ENCODE peak calls at places on chromosomes 4 and X, in ten cellular contexts. A is Caco-2; E is CD4-positive, alpha-beta memory T cell; Y is left ventricle myocardium inferior; G is heart right ventricle; D is aorta; C is colonic mucosa; N is endothelial cell of umbilical vein; B is esophagus squamous epithelium; H is esophagus muscularis mucosa. T is an unnamed sample. For H3K9me3, H3K4me1 and H3K27me3, the result is how much of the 10 kb centered on the place peaks cover.

GRCh38 chr4:159540501-159540900 is 437.6 kb downstream of the RAPGEF2 start:
- DNase-seq in D (no peak), G (no peak), C (no peak), N (no peak), Y (no peak), H (no peak), B (no peak), A (no peak), E (no peak), T (no peak)

GRCh38 chr4:145937021-145937861 is 1.4 kb downstream of the ZNF827 start:
- DNase-seq in H (peak), D (peak), B (peak), E (peak), Y (peak), C (peak), G (peak), N (peak), A (peak), T (peak)

GRCh38 chr4:111678908-111679307 is 466.3 kb upstream of the FAM241A start:
- DNase-seq in A (no peak), Y (no peak), H (no peak), E (no peak), G (no peak), B (no peak), C (no peak), N (no peak), D (no peak), T (no peak)

GRCh38 chrX:103615781-103616180 is 8.0 kb downstream of the TCEAL3 start:
- DNase-seq in H (no peak), B (no peak), N (no peak), Y (no peak), G (no peak), E (no peak), A (no peak), C (no peak), D (no peak), T (no peak)

GRCh38 chrX:139170526-139171173 is 359.9 kb upstream of the F9 start:
- DNase-seq in A (no peak), E (no peak), B (no peak), D (no peak), Y (no peak), C (no peak), N (no peak), H (no peak), G (no peak), T (no peak)

GRCh38 chrX:136021160-136021559 is 35.9 kb downstream of the SLC9A6 start:
- DNase-seq in C (no peak), H (no peak), A (no peak), G (no peak), E (no peak), Y (no peak), N (no peak), B (no peak), D (no peak), T (no peak)

GRCh38 chrX:113330416-113330815 is 489.8 kb upstream of the AMOT start:
- DNase-seq in B (no peak), C (no peak), H (no peak), A (no peak), G (no peak), D (no peak), N (no peak), Y (no peak), E (no peak), T (no peak)

GRCh38 chr4:24888945-24889344 is 23.9 kb downstream of the CCDC149 start:
- DNase-seq in E (no peak), G (no peak), B (no peak), A (no peak), N (no peak), C (no peak), H (no peak), Y (no peak), D (no peak), T (no peak)

GRCh38 chr4:138113819-138114415 is 128.2 kb downstream of the SLC7A11 start:
- DNase-seq in G (no peak), D (no peak), N (peak), H (no peak), A (no peak), C (no peak), B (no peak), Y (no peak), E (no peak), T (no peak)

GRCh38 chr4:182827981-182828677 is 89.1 kb downstream of the DCTD start:
- DNase-seq in E (no peak), H (no peak), N (no peak), D (no peak), Y (no peak), G (no peak), B (no peak), A (no peak), C (no peak), T (no peak)

GRCh38 chr4:87807402-87807801 is 8.0 kb downstream of the IBSP start:
- DNase-seq in E (no peak), A (no peak), N (no peak), D (no peak), G (no peak), C (no peak), B (no peak), Y (no peak), H (no peak), T (no peak)

GRCh38 chr4:124869978-124870495 is 157.5 kb upstream of the ANKRD50 start:
- DNase-seq in Y (no peak), G (no peak), D (no peak), H (no peak), B (no peak), N (no peak), C (no peak), A (no peak), E (no peak), T (no peak)

GRCh38 chr4:161728929-161729328 is 434.9 kb downstream of the FSTL5 start:
- DNase-seq in H (no peak), A (no peak), B (no peak), D (no peak), G (no peak), Y (no peak), E (no peak), C (no peak), N (no peak), T (no peak)
- H3K9me3 ChIP-seq in H (under half), A (under half), B (under half), D (under half), G (under half), Y (under half), E (under half), C (under half), N (under half), T (under half)

DNA sequence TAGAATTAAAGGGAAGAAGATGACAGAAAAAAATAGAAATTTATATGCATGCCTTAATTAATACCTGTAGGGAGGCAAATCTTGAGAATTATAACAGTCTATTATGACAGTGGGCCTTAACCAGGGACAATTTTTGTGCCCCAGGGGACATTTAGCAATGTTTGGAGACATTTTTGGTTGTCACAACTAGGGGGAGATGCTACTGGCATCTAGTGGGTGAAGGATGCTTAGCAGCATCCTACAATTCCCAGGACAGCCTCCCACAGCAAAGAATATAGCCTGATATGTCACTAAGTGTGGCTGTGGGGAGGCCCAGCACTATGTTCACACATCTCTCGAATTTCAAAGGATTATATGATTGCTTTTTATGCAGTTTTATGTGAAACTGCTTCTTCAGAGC is 10.5 kb downstream of the GPR82 start:
- DNase-seq in B (no peak), N (peak), H (no peak), C (no peak), A (peak), Y (no peak), E (no peak), G (no peak), D (no peak), T (no peak)
- H3K4me1 ChIP-seq in B (under half), N (under half), H (under half), C (under half), A (under half), Y (under half), E (under half), G (under half), D (under half), T (under half)

GRCh38 chr4:3486556-3487270 is 23.6 kb downstream of the DOK7 start:
- DNase-seq in Y (no peak), N (no peak), D (no peak), C (no peak), A (no peak), B (no peak), G (no peak), H (no peak), E (no peak), T (no peak)
- H3K27me3 ChIP-seq in Y (half or more), N (under half), D (under half), C (under half), A (under half), B (under half), G (under half), H (half or more), E (under half), T (half or more)

DNA sequence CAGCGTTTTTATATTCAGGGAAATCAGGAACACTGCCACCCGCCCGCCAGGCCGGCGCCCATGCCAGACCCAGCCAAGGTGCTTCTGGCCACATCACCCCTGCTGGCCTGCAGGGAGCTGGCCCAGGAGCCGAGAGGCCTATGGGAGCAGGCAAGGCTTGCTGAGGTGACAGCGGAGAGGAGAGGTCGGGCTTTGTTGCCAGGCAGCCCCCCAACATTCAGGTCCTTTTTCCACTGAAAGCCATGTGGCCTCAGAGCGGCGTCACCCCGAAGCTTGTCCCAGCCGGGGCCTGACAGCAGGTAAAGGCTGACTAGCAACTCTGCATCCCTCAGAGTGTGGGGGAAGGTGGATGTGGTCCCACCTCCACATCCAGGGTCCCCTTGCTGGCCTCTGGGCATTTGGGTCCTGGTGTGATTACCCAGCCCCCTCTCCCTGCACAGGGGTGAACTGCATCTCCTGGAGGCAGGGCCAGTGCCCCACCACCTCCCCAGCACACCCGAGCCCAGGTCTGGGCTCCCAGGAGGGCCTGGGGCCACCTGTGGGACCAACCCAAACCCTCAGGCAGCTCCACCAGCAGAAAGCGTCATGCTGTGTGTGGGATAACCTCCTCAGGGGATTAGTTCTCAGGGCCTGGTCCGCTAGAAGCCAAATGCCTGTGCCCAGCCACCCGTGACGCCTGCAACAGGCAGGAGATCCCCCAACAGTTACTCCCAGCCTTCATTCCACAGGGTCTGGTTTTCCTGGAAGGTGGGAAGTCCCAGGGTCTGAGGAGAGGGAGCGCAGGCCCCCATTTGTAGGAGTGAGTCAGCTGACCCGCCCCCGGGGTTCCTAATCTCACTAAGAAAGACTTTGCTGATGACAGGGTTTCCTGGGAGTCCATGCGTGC is at the start of gene PDE6B:
- DNase-seq in Y (no peak), C (no peak), A (no peak), D (peak), B (no peak), G (no peak), E (no peak), N (no peak), H (no peak), T (no peak)
- H3K9me3 ChIP-seq in Y (under half), C (under half), A (under half), D (under half), B (under half), G (under half), E (under half), N (under half), H (under half), T (under half)

DNA sequence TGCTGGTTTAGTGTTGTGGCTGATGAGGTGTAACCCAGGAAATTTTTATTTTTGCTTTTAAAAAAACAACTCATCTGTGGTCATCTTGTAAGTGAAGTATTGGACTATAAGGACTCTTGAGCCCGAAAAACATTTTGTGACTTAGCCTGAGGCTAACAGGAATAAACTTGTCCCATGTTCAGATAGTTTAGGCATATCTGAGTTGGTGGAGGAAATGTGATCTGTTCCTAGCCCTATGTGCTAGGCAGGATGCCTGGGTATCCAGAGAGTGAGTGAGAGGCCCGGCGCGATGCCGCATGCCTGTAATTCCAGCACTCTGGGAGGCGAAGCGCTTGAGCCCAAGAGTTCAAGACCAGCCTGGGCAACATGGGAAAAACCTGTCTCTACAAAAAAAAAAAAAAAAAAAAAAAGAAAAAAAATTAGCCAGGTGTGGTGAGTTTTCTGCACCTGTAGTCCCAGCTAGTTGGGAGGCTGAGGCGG is 3.7 kb downstream of the SMS start:
- DNase-seq in E (no peak), D (no peak), Y (no peak), B (no peak), H (no peak), C (no peak), N (no peak), A (no peak), G (no peak), T (no peak)
- H3K4me1 ChIP-seq in E (under half), D (under half), Y (under half), B (under half), H (half or more), C (under half), N (half or more), A (under half), G (under half), T (under half)

GRCh38 chr4:108166038-108166437 is 2.7 kb downstream of the LEF1 start:
- DNase-seq in Y (no peak), D (no peak), N (no peak), E (peak), B (no peak), A (no peak), H (no peak), G (no peak), C (no peak), T (no peak)

GRCh38 chr4:108163352-108163751 is 5.4 kb downstream of the LEF1 start:
- DNase-seq in G (no peak), D (no peak), Y (no peak), A (no peak), B (no peak), H (no peak), N (no peak), C (no peak), E (no peak), T (no peak)

GRCh38 chr4:108166441-108167315 is 2.1 kb downstream of the LEF1 start:
- DNase-seq in Y (no peak), D (no peak), C (peak), B (no peak), G (no peak), H (no peak), E (peak), A (peak), N (no peak), T (no peak)

GRCh38 chr4:108168213-108168671 is 490 bp downstream of the LEF1 start:
- DNase-seq in E (peak), N (peak), C (no peak), G (no peak), Y (no peak), D (no peak), B (no peak), A (no peak), H (no peak), T (no peak)

GRCh38 chr4:108165601-108166000 is 3.1 kb downstream of the LEF1 start:
- DNase-seq in H (no peak), N (no peak), D (no peak), G (no peak), Y (no peak), C (no peak), B (no peak), E (peak), A (no peak), T (no peak)
- H3K27me3 ChIP-seq in H (half or more), N (half or more), D (under half), G (half or more), Y (half or more), C (under half), B (under half), E (under half), A (under half), T (half or more)

GRCh38 chr4:655735-656151 is 18.3 kb downstream of the ATP5ME start:
- DNase-seq in Y (no peak), B (no peak), E (no peak), A (no peak), D (peak), G (no peak), N (no peak), H (no peak), C (no peak), T (peak)

GRCh38 chr4:657338-658030 is 16.6 kb downstream of the ATP5ME start:
- DNase-seq in N (no peak), E (no peak), D (peak), Y (no peak), C (no peak), B (no peak), A (no peak), H (no peak), G (no peak), T (peak)

GRCh38 chr4:658031-658667 is 15.9 kb downstream of the ATP5ME start:
- DNase-seq in D (peak), C (no peak), Y (no peak), A (no peak), E (no peak), H (no peak), B (no peak), N (no peak), G (no peak), T (peak)

GRCh38 chr4:654871-655734 is 19.0 kb downstream of the ATP5ME start:
- DNase-seq in A (no peak), B (no peak), C (no peak), N (no peak), E (no peak), H (no peak), Y (no peak), G (no peak), D (peak), T (peak)

DNA sequence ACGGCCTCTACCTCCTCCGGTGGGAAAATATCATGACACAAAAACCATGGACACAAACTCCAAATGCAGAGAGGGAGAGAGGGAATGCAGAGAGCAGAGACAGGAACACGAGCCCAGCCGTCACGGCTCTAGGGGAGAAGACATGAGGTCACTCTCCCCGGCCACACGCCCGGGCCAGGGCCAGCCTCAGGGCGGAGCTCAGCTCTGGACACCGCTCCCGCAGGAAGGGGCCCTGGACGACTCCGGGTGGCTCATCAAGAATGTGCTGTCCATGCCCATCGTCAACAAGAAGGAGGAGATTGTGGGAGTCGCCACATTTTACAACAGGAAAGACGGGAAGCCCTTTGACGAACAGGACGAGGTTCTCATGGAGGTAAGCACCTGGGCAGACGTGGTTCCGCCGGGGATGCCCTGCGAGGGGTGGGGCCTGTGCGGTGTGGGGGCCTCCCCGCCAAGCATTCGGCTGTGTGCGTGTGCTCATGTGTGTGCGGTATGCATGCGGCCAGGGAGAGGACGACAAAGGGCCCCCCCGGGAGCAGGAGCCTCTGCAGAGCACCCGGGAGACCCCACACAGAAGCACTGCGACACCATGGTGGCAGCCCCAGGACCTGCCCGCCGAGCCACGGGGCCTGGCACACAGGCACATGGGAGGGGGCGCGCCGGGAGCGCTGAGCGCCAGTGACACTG is 17.3 kb downstream of the ATP5ME start:
- DNase-seq in A (no peak), D (peak), H (no peak), B (no peak), N (no peak), C (no peak), G (no peak), E (no peak), Y (no peak), T (peak)
- H3K9me3 ChIP-seq in A (under half), D (under half), H (under half), B (under half), N (under half), C (under half), G (under half), E (under half), Y (under half), T (under half)

DNA sequence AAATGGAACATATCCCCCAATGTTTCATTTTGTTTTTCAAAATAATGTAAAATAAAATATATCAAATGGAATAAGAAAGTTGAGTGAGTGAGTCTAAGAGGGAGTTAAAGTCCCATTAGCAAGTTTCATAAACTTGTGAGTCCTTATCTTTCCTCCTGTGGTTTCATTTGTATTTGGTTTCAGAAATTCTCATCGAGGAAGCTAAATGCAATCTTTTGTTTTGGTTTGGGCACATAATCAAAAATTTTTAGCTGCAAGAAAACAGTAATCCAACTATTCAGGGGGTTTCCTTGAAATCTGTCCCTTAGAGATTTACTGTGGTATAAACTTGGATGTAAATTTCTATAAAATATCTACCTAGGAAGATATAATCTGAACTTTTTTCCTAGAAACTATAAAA is 124.2 kb downstream of the CAMK2D start:
- DNase-seq in A (no peak), H (no peak), N (no peak), G (no peak), Y (no peak), C (no peak), E (no peak), B (no peak), D (no peak), T (no peak)
- H3K4me1 ChIP-seq in A (under half), H (under half), N (under half), G (under half), Y (half or more), C (under half), E (under half), B (under half), D (under half), T (half or more)

DNA sequence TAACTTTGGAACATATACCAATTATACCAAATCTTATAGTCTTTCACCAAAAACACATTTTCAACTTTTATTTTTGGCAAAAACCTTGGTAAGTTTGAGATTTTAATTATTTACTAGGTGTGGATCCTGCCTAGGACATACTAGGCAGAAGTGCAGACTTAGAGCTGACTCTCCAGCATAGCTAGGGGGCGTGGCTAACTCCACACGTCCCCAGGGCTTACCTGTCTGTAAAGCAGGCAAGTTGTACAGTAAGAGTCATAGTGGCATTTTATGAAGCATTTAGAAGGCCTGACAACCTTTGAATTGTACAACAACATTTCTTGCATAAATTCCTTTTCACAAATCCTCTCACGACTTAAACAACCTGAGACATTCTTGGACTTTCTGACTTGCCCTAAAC is 19.2 kb upstream of the GRPEL1 start:
- DNase-seq in C (no peak), Y (no peak), B (no peak), G (no peak), E (no peak), H (no peak), D (no peak), N (no peak), A (no peak), T (no peak)
- H3K27me3 ChIP-seq in C (under half), Y (under half), B (under half), G (under half), E (under half), H (under half), D (under half), N (under half), A (under half), T (under half)

T was measured in lower lobe of right lung.